ENCODE peak calls at places on chromosome 1, in seven cellular contexts. K is tibial artery, H is GM06990, J is cardiac muscle cell, P is SJSA1, U is uterus, A is lung. L is an unnamed sample.

GRCh38 chr1:5481889-5482288 is 510.3 kb downstream of the NPHP4 start:
- DNase-seq in K (no peak), H (no peak), J (no peak), P (no peak), U (no peak), A (no peak), L (no peak)

GRCh38 chr1:47713333-47713953 is 275.6 kb downstream of the FOXD2 start:
- DNase-seq in K (no peak), H (no peak), J (no peak), P (no peak), U (no peak), A (no peak), L (no peak)

GRCh38 chr1:109379422-109379821 is 18.3 kb downstream of the SORT1 start:
- DNase-seq in K (no peak), H (no peak), J (no peak), P (no peak), U (no peak), A (no peak), L (no peak)

GRCh38 chr1:166272851-166273250 is 106.0 kb upstream of the FAM78B start:
- DNase-seq in K (no peak), H (no peak), J (no peak), P (no peak), U (no peak), A (no peak), L (no peak)

GRCh38 chr1:171841931-171842723 is 829 bp downstream of the DNM3 start:
- DNase-seq in K (peak; percentile 65), H (peak; percentile 13), J (no peak), P (peak; percentile 15), U (peak; percentile 18), A (no peak), L (no peak)

GRCh38 chr1:220564216-220564615 is 36.3 kb downstream of the MARK1 start:
- DNase-seq in K (no peak), H (no peak), J (no peak), P (no peak), U (no peak), A (no peak), L (no peak)

GRCh38 chr1:2050482-2050792 is 226 bp downstream of the PRKCZ start:
- DNase-seq in K (no peak), H (no peak), J (no peak), P (no peak), U (no peak), A (no peak), L (peak; percentile 17)

GRCh38 chr1:172640146-172640545 is 18.8 kb upstream of the FASLG start:
- DNase-seq in K (no peak), H (no peak), J (no peak), P (no peak), U (no peak), A (no peak), L (no peak)

GRCh38 chr1:209689484-209689883 is 14.3 kb downstream of the G0S2 start:
- DNase-seq in K (no peak), H (no peak), J (peak; percentile 56), P (no peak), U (no peak), A (no peak), L (peak; percentile 90)

GRCh38 chr1:41507152-41507720 is 22.8 kb upstream of the EDN2 start:
- DNase-seq in K (no peak), H (no peak), J (no peak), P (no peak), U (no peak), A (no peak), L (no peak)

GRCh38 chr1:10514490-10515235 is 39.9 kb downstream of the PEX14 start:
- DNase-seq in K (no peak), H (no peak), J (peak; percentile 49), P (peak; percentile 27), U (no peak), A (no peak), L (peak; percentile 42)

GRCh38 chr1:209291715-209292114 is 291.8 kb upstream of the CAMK1G start:
- DNase-seq in K (no peak), H (no peak), J (no peak), P (no peak), U (peak; percentile 27), A (no peak), L (no peak)

GRCh38 chr1:172515927-172516326 is 17.0 kb upstream of the SUCO start:
- DNase-seq in K (no peak), H (no peak), J (no peak), P (no peak), U (no peak), A (no peak), L (no peak)

GRCh38 chr1:217139513-217139912 is 416.3 kb upstream of the ESRRG start:
- DNase-seq in K (no peak), H (no peak), J (no peak), P (no peak), U (no peak), A (no peak), L (no peak)

GRCh38 chr1:226652613-226653012 is 86.5 kb downstream of the ITPKB start:
- DNase-seq in K (no peak), H (no peak), J (no peak), P (no peak), U (no peak), A (no peak), L (no peak)

GRCh38 chr1:206111528-206111927 is 5.7 kb downstream of the AVPR1B start:
- DNase-seq in K (no peak), H (no peak), J (peak; percentile 38), P (no peak), U (no peak), A (no peak), L (peak; percentile 63)

GRCh38 chr1:52920791-52921291 is 699 bp downstream of the ECHDC2 start:
- DNase-seq in K (peak; percentile 74), H (peak; percentile 20), J (peak; percentile 20), P (no peak), U (peak; percentile 41), A (no peak), L (no peak)

GRCh38 chr1:12302798-12303447 is 73.1 kb downstream of the VPS13D start:
- DNase-seq in K (no peak), H (no peak), J (peak; percentile 24), P (no peak), U (no peak), A (no peak), L (no peak)

GRCh38 chr1:53956308-53957168 is 10.4 kb downstream of the LRRC42 start:
- DNase-seq in K (no peak), H (no peak), J (peak; percentile 21), P (no peak), U (no peak), A (no peak), L (peak; percentile 64)

GRCh38 chr1:58778593-58778992 is 5.3 kb downstream of the JUN start:
- DNase-seq in K (no peak), H (no peak), J (no peak), P (no peak), U (no peak), A (no peak), L (no peak)
- H3K27me3 ChIP-seq in K (no peaks in the 10 kb centered on the region), H (no peaks in the 10 kb centered on the region), J (peaks cover 10% of the 10 kb centered on the region), P (no peaks in the 10 kb centered on the region), U (no peaks in the 10 kb centered on the region), A (no peaks in the 10 kb centered on the region), L (no peaks in the 10 kb centered on the region)

DNA sequence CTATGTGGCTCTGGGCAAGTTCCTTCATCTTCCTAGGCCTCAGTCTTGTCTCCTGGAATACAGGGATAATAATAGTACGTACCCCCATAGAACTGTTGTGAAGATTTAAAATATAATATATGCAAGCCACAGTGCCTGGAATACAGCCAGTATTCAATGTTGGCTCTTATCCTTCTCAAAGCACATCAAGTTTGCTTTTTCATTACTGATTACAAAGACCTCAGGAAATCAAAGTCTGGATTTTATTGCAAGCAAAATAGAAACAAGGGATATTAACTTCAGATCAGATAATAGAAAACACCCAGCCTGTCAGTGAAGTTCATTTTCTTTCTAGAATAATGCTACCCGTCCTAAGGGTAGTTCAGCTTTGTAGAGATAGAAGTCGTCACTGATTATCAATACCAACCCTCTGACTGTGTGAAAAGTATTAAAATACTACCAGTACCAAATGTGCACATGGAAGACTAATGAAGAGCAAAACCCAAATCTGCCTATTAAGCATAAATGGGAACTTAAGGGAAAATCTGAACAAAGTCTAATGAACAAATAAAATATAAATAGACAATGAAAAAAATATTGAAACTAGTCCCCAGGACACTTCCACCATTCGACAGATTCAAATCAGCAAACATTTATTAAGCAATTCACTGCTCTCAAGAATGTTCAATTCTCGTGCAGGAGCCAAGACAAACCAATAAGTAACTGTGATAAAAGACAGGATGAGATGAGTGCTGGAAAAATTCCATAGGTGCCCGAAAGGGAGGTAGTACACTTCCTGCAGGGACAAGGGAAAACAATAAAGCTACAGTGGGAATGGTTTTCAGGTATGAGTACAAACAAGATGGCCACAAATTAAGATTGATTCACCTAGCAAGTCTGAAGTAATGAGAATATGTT is 206.2 kb downstream of the SMYD3 start:
- DNase-seq in K (no peak), H (no peak), J (no peak), P (no peak), U (no peak), A (no peak), L (no peak)
- H3K4me3 ChIP-seq in K (no peak overlapping the region), H (no peak overlapping the region), J (no peak overlapping the region), P (no peak overlapping the region), U (no peak overlapping the region), A (no peak overlapping the region), L (no peak overlapping the region)

GRCh38 chr1:155297431-155297830 is 3.8 kb downstream of the PKLR start:
- DNase-seq in K (no peak), H (no peak), J (no peak), P (no peak), U (no peak), A (no peak), L (no peak)
- H3K27me3 ChIP-seq in K (no peaks in the 10 kb centered on the region), H (no peaks in the 10 kb centered on the region), J (peaks cover 40% of the 10 kb centered on the region), P (peaks cover 20% of the 10 kb centered on the region), U (peaks cover 9% of the 10 kb centered on the region), A (no peaks in the 10 kb centered on the region), L (peaks cover 6% of the 10 kb centered on the region)

GRCh38 chr1:156489935-156490293 is 10.7 kb downstream of the MEF2D start:
- DNase-seq in K (no peak), H (no peak), J (no peak), P (no peak), U (no peak), A (no peak), L (no peak)
- H3K4me3 ChIP-seq in K (peak overlapping the region; percentile 53), H (peak overlapping the region; percentile 58), J (peak overlapping the region; percentile 3), P (peak overlapping the region; percentile 31), U (no peak overlapping the region), A (no peak overlapping the region), L (no peak overlapping the region)

GRCh38 chr1:156241311-156241811 is 623 bp upstream of the BGLAP start:
- DNase-seq in K (no peak), H (no peak), J (peak; percentile 42), P (no peak), U (no peak), A (no peak), L (peak; percentile 53)
- H3K27me3 ChIP-seq in K (peaks cover 6% of the 10 kb centered on the region), H (no peaks in the 10 kb centered on the region), J (no peaks in the 10 kb centered on the region), P (peaks cover 15% of the 10 kb centered on the region), U (no peaks in the 10 kb centered on the region), A (no peaks in the 10 kb centered on the region), L (no peaks in the 10 kb centered on the region)

GRCh38 chr1:84698718-84699117 is 8.5 kb upstream of the SSX2IP start:
- DNase-seq in K (no peak), H (no peak), J (peak; percentile 86), P (peak; percentile 75), U (no peak), A (no peak), L (peak; percentile 93)

GRCh38 chr1:84702143-84702542 is 11.9 kb upstream of the SSX2IP start:
- DNase-seq in K (no peak), H (no peak), J (no peak), P (no peak), U (no peak), A (no peak), L (no peak)

GRCh38 chr1:84698151-84698651 is 7.9 kb upstream of the SSX2IP start:
- DNase-seq in K (no peak), H (no peak), J (peak; percentile 89), P (peak; percentile 73), U (no peak), A (no peak), L (peak; percentile 70)

GRCh38 chr1:84700065-84700464 is 9.8 kb upstream of the SSX2IP start:
- DNase-seq in K (no peak), H (no peak), J (no peak), P (no peak), U (no peak), A (no peak), L (no peak)

GRCh38 chr1:84701366-84701765 is 11.1 kb upstream of the SSX2IP start:
- DNase-seq in K (no peak), H (no peak), J (peak; percentile 41), P (no peak), U (no peak), A (no peak), L (no peak)
- H3K4me3 ChIP-seq in K (no peak overlapping the region), H (no peak overlapping the region), J (no peak overlapping the region), P (no peak overlapping the region), U (no peak overlapping the region), A (no peak overlapping the region), L (no peak overlapping the region)

L was measured in bronchial epithelial cell.